ENCODE peak calls at places on chromosomes 11 and 22, in four cellular contexts. One of them, this sample, is unnamed.
A peak's percentile ranks its signal among the peaks of the same experiment; 100 is the strongest.

GRCh38 chr22:39729141-39729934 is 158.8 kb downstream of the CACNA1I start:
- DNase-seq in mucosa of descending colon: no peak
- DNase-seq in colonic mucosa: no peak
- DNase-seq in mammary epithelial cell: no peak
- DNase-seq in this sample: no peak

GRCh38 chr11:95345243-95345642 is 114.2 kb upstream of the SESN3 start:
- DNase-seq in mucosa of descending colon: no peak
- DNase-seq in colonic mucosa: no peak
- DNase-seq in mammary epithelial cell: peak; percentile 73
- DNase-seq in this sample: peak; percentile 92

GRCh38 chr22:47167056-47167455 is 404.6 kb downstream of the TBC1D22A start:
- DNase-seq in mucosa of descending colon: no peak
- DNase-seq in colonic mucosa: no peak
- DNase-seq in mammary epithelial cell: no peak
- DNase-seq in this sample: no peak

GRCh38 chr11:14819596-14819995 is 72.4 kb downstream of the CYP2R1 start:
- DNase-seq in mucosa of descending colon: no peak
- DNase-seq in colonic mucosa: no peak
- DNase-seq in mammary epithelial cell: peak; percentile 41
- DNase-seq in this sample: peak; percentile 21

GRCh38 chr22:48897959-48898358 is 929.7 kb downstream of the BRD1 start:
- DNase-seq in mucosa of descending colon: no peak
- DNase-seq in colonic mucosa: peak; percentile 6
- DNase-seq in mammary epithelial cell: no peak
- DNase-seq in this sample: no peak

GRCh38 chr22:44595841-44596341 is 97.9 kb upstream of the RTL6 start:
- DNase-seq in mucosa of descending colon: no peak
- DNase-seq in colonic mucosa: no peak
- DNase-seq in mammary epithelial cell: no peak
- DNase-seq in this sample: no peak

GRCh38 chr22:47259049-47259448 is 496.6 kb downstream of the TBC1D22A start:
- DNase-seq in mucosa of descending colon: no peak
- DNase-seq in colonic mucosa: no peak
- DNase-seq in mammary epithelial cell: no peak
- DNase-seq in this sample: no peak

GRCh38 chr11:69640260-69640994 is 529 bp upstream of the CCND1 start:
- DNase-seq in mucosa of descending colon: peak; percentile 58
- DNase-seq in colonic mucosa: peak; percentile 62
- DNase-seq in mammary epithelial cell: peak; percentile 52
- DNase-seq in this sample: peak; percentile 46

GRCh38 chr11:126628790-126629621 is 273.5 kb downstream of the ST3GAL4 start:
- DNase-seq in mucosa of descending colon: no peak
- DNase-seq in colonic mucosa: no peak
- DNase-seq in mammary epithelial cell: no peak
- DNase-seq in this sample: no peak

GRCh38 chr22:23237201-23237798 is 57.0 kb downstream of the BCR start:
- DNase-seq in mucosa of descending colon: no peak
- DNase-seq in colonic mucosa: no peak
- DNase-seq in mammary epithelial cell: no peak
- DNase-seq in this sample: no peak

GRCh38 chr11:70472240-70472639 is 73.9 kb downstream of the CTTN start:
- DNase-seq in mucosa of descending colon: no peak
- DNase-seq in colonic mucosa: no peak
- DNase-seq in mammary epithelial cell: no peak
- DNase-seq in this sample: no peak

GRCh38 chr11:131579932-131580387 is 209.5 kb downstream of the NTM start:
- DNase-seq in mucosa of descending colon: peak; percentile 12
- DNase-seq in colonic mucosa: no peak
- DNase-seq in mammary epithelial cell: peak; percentile 1
- DNase-seq in this sample: peak; percentile 3

GRCh38 chr11:128728767-128729587 is 35.1 kb downstream of the FLI1 start:
- DNase-seq in mucosa of descending colon: no peak
- DNase-seq in colonic mucosa: no peak
- DNase-seq in mammary epithelial cell: no peak
- DNase-seq in this sample: no peak

GRCh38 chr11:76910620-76911414 is 50.1 kb downstream of the ACER3 start:
- DNase-seq in mucosa of descending colon: peak; percentile 19
- DNase-seq in colonic mucosa: peak; percentile 50
- DNase-seq in mammary epithelial cell: no peak
- DNase-seq in this sample: no peak

GRCh38 chr11:16669799-16670415 is 68.5 kb upstream of the C11orf58 start:
- DNase-seq in mucosa of descending colon: no peak
- DNase-seq in colonic mucosa: no peak
- DNase-seq in mammary epithelial cell: peak; percentile 84
- DNase-seq in this sample: peak; percentile 76

GRCh38 chr11:64094463-64095223 is 58.9 kb downstream of the FLRT1 start:
- DNase-seq in mucosa of descending colon: no peak
- DNase-seq in colonic mucosa: no peak
- DNase-seq in mammary epithelial cell: peak; percentile 19
- DNase-seq in this sample: peak; percentile 88

GRCh38 chr11:9313648-9314290 is 624 bp downstream of the TMEM41B start:
- DNase-seq in mucosa of descending colon: peak; percentile 41
- DNase-seq in colonic mucosa: peak; percentile 32
- DNase-seq in mammary epithelial cell: peak; percentile 30
- DNase-seq in this sample: peak; percentile 36

GRCh38 chr22:40911772-40912171 is 39.4 kb upstream of the RBX1 start:
- DNase-seq in mucosa of descending colon: no peak
- DNase-seq in colonic mucosa: no peak
- DNase-seq in mammary epithelial cell: no peak
- DNase-seq in this sample: no peak

DNA sequence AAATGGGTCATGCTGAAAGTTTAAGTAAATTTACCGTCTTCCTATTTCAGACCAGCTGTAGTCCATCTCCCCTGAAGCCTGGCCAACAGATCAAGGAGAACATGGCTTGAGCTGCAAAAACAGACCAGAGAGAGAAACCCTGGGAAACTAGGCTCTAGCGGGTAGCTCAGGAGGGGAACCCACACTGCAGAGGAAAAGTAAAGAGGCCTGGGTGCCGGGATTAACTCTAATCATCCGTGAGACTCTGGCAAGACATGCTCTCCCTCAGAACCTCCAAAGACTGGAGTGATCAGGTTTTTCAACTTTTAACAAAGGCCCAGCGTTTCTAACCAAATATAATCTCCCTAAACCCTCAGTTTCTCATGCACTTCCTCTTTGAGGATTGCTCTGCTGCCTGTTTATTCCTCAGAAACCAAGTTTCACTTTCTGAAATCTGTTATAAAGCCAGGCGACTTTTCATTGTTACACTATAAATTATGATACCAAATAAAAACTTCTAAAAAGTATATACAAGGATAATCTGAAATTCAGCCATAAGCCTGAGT is 67.4 kb downstream of the GAB2 start:
- DNase-seq in mucosa of descending colon: peak; percentile 42
- DNase-seq in colonic mucosa: peak; percentile 37
- DNase-seq in mammary epithelial cell: no peak
- DNase-seq in this sample: no peak
- H3K4me3 ChIP-seq in mucosa of descending colon: no peak overlapping the region
- H3K4me3 ChIP-seq in colonic mucosa: peak overlapping the region; percentile 1
- H3K4me3 ChIP-seq in mammary epithelial cell: no peak overlapping the region
- H3K4me3 ChIP-seq in this sample: no peak overlapping the region

GRCh38 chr11:22338465-22338810 is 257 bp downstream of the SLC17A6 start:
- DNase-seq in mucosa of descending colon: no peak
- DNase-seq in colonic mucosa: no peak
- DNase-seq in mammary epithelial cell: no peak
- DNase-seq in this sample: no peak

GRCh38 chr11:22343411-22344032 is 5.3 kb downstream of the SLC17A6 start:
- DNase-seq in mucosa of descending colon: no peak
- DNase-seq in colonic mucosa: no peak
- DNase-seq in mammary epithelial cell: no peak
- DNase-seq in this sample: no peak

GRCh38 chr11:22340803-22341581 is 2.8 kb downstream of the SLC17A6 start:
- DNase-seq in mucosa of descending colon: no peak
- DNase-seq in colonic mucosa: no peak
- DNase-seq in mammary epithelial cell: no peak
- DNase-seq in this sample: no peak

GRCh38 chr11:22342599-22343138 is 4.5 kb downstream of the SLC17A6 start:
- DNase-seq in mucosa of descending colon: no peak
- DNase-seq in colonic mucosa: no peak
- DNase-seq in mammary epithelial cell: no peak
- DNase-seq in this sample: no peak

GRCh38 chr11:22341582-22341919 is 3.4 kb downstream of the SLC17A6 start:
- DNase-seq in mucosa of descending colon: no peak
- DNase-seq in colonic mucosa: no peak
- DNase-seq in mammary epithelial cell: no peak
- DNase-seq in this sample: no peak
- H3K4me3 ChIP-seq in mucosa of descending colon: no peak overlapping the region
- H3K4me3 ChIP-seq in colonic mucosa: no peak overlapping the region
- H3K4me3 ChIP-seq in mammary epithelial cell: no peak overlapping the region
- H3K4me3 ChIP-seq in this sample: no peak overlapping the region

GRCh38 chr11:6655020-6655789 is 404 bp downstream of the DCHS1 start:
- DNase-seq in mucosa of descending colon: no peak
- DNase-seq in colonic mucosa: no peak
- DNase-seq in mammary epithelial cell: no peak
- DNase-seq in this sample: no peak
- H3K4me3 ChIP-seq in mucosa of descending colon: no peak overlapping the region
- H3K4me3 ChIP-seq in colonic mucosa: peak overlapping the region; percentile 24
- H3K4me3 ChIP-seq in mammary epithelial cell: no peak overlapping the region
- H3K4me3 ChIP-seq in this sample: no peak overlapping the region

GRCh38 chr11:772429-773390 is 4.6 kb downstream of the GATD1 start:
- DNase-seq in mucosa of descending colon: no peak
- DNase-seq in colonic mucosa: no peak
- DNase-seq in mammary epithelial cell: no peak
- DNase-seq in this sample: no peak

GRCh38 chr11:776459-777287 is 614 bp downstream of the GATD1 start:
- DNase-seq in mucosa of descending colon: peak; percentile 36
- DNase-seq in colonic mucosa: no peak
- DNase-seq in mammary epithelial cell: peak; percentile 35
- DNase-seq in this sample: no peak

GRCh38 chr11:773425-773824 is 3.9 kb downstream of the GATD1 start:
- DNase-seq in mucosa of descending colon: no peak
- DNase-seq in colonic mucosa: no peak
- DNase-seq in mammary epithelial cell: no peak
- DNase-seq in this sample: no peak

GRCh38 chr11:773830-774229 is 3.5 kb downstream of the GATD1 start:
- DNase-seq in mucosa of descending colon: no peak
- DNase-seq in colonic mucosa: no peak
- DNase-seq in mammary epithelial cell: no peak
- DNase-seq in this sample: no peak

DNA sequence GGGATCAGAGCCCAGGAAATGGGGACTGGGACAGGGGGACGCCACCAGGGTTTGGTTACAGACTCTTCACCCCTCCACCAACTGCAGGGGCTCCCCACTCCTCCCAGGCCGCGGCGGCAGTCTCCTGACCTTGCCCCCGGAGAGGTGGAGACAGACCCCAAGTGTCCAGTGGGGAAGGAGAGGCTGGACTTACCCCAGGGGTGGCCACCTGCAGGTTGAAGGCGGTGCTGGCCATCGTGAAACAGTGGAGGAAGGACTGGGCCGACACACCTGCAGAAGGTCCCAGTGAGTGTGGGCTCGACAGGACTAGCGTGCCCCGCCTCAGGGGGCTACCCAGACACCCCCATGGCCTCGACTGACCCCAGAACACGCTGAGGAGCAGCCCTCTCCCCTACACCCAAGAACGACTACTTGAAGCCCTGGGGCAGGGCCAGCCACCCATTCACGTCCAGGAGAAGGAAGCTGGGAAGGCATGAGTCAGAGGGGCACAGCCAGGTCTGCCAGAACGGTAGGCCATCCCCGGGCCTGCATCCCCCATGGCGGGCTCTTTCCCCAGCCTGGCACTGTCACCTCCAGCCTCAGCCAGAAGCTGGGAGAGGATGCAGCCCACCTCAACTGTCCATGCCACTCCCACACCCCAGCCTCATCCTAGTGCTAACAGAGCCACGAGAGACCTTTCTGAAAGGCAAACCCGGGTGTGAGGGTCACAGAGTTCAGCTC is 2.3 kb downstream of the GATD1 start:
- DNase-seq in mucosa of descending colon: no peak
- DNase-seq in colonic mucosa: no peak
- DNase-seq in mammary epithelial cell: peak; percentile 64
- DNase-seq in this sample: peak; percentile 76
- H3K4me3 ChIP-seq in mucosa of descending colon: no peak overlapping the region
- H3K4me3 ChIP-seq in colonic mucosa: no peak overlapping the region
- H3K4me3 ChIP-seq in mammary epithelial cell: peak overlapping the region; percentile 34
- H3K4me3 ChIP-seq in this sample: peak overlapping the region; percentile 82

GRCh38 chr11:46299425-46300067 is 22.1 kb downstream of the CREB3L1 start:
- DNase-seq in mucosa of descending colon: no peak
- DNase-seq in colonic mucosa: no peak
- DNase-seq in mammary epithelial cell: no peak
- DNase-seq in this sample: no peak

GRCh38 chr11:46300270-46300669 is 22.8 kb downstream of the CREB3L1 start:
- DNase-seq in mucosa of descending colon: no peak
- DNase-seq in colonic mucosa: no peak
- DNase-seq in mammary epithelial cell: peak; percentile 48
- DNase-seq in this sample: peak; percentile 45

GRCh38 chr11:46295996-46296519 is 18.6 kb downstream of the CREB3L1 start:
- DNase-seq in mucosa of descending colon: no peak
- DNase-seq in colonic mucosa: no peak
- DNase-seq in mammary epithelial cell: no peak
- DNase-seq in this sample: no peak

GRCh38 chr11:46296520-46297448 is 19.3 kb downstream of the CREB3L1 start:
- DNase-seq in mucosa of descending colon: no peak
- DNase-seq in colonic mucosa: no peak
- DNase-seq in mammary epithelial cell: no peak
- DNase-seq in this sample: no peak

GRCh38 chr11:46298699-46299424 is 21.4 kb downstream of the CREB3L1 start:
- DNase-seq in mucosa of descending colon: no peak
- DNase-seq in colonic mucosa: no peak
- DNase-seq in mammary epithelial cell: peak; percentile 68
- DNase-seq in this sample: peak; percentile 82
- H3K4me3 ChIP-seq in mucosa of descending colon: no peak overlapping the region
- H3K4me3 ChIP-seq in colonic mucosa: no peak overlapping the region
- H3K4me3 ChIP-seq in mammary epithelial cell: no peak overlapping the region
- H3K4me3 ChIP-seq in this sample: no peak overlapping the region

DNA sequence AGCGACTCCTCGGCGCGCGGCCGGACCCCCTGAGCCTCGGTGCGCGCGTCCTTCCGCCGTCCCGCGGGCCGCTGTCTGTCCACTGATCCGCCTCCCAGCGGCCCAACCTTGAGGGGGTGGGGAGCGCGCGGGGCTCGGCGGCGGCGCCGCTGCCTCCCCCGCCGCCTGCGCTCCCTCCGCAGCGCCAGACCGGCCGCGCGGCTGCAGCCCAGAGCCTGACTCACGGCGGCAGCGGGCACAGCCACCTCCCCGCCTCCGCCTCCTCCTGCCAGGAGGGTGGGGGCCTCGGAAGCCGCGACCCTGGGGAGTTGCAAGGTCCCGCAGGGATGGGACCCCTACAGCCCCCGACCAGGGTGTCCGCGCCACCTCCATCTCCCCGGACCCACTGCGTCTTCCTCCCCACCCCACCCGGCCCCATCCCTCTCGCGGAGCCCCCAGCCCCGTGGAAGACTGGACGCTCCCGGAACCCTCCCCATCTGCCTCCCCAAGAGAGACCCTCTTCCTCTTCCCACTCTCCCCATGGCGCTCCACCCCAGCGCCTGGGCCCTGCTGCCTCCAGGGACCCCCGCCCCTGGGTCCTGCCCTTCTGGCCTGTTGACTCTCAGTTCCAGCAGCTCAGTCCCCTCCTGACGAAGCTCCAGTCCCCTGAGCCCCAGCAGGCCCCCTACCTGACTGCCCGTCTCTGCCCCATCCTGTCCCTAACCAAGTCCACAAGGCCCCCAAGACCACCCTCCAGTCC is 1.2 kb downstream of the IFITM10 start:
- DNase-seq in mucosa of descending colon: no peak
- DNase-seq in colonic mucosa: no peak
- DNase-seq in mammary epithelial cell: peak; percentile 44
- DNase-seq in this sample: peak; percentile 51
- H3K4me3 ChIP-seq in mucosa of descending colon: no peak overlapping the region
- H3K4me3 ChIP-seq in colonic mucosa: no peak overlapping the region
- H3K4me3 ChIP-seq in mammary epithelial cell: peak overlapping the region; percentile 67
- H3K4me3 ChIP-seq in this sample: peak overlapping the region; percentile 83

This sample was measured in epithelial cell of esophagus.